ENCODE peak calls at places on chromosomes 3 and 15, in nine cellular contexts. D is stimulated activated effector memory CD8-positive, alpha-beta T cell treated with anti-CD3 and anti-CD28 coated beads, Interleukin-12 subunit alpha, Interleukin-12 subunit beta, amount 100 ng/mL, for 72 hours; V is CD4-positive, alpha-beta memory T cell; M is NCI-H510A treated with DMSO at 0.1 percent for 48 hours; E is B cell; N is SW480; O is ureter; U is naive thymus-derived CD8-positive, alpha-beta T cell; Y is H4. Q is an unnamed sample.

GRCh38 chr3:71456155-71456554 is 127.4 kb downstream of the FOXP1 start:
- DNase-seq in D (no peak), V (peak), M (no peak), Y (no peak), U (peak), N (no peak), E (no peak), O (no peak), Q (no peak)

GRCh38 chr3:160755776-160756304 is at the start of gene PPM1L:
- DNase-seq in Y (no peak), D (no peak), N (peak), E (peak), O (peak), M (peak), U (peak), V (peak), Q (peak)

GRCh38 chr15:61994216-61994615 is 66.0 kb downstream of the VPS13C start:
- DNase-seq in E (no peak), U (no peak), D (no peak), V (no peak), N (no peak), Y (no peak), M (no peak), O (no peak), Q (no peak)

GRCh38 chr15:43465105-43465504 is 27.9 kb downstream of the TP53BP1 start:
- DNase-seq in D (no peak), M (no peak), O (no peak), U (no peak), N (no peak), E (no peak), V (no peak), Y (peak), Q (no peak)

GRCh38 chr3:61841111-61841845 is 279.9 kb downstream of the PTPRG start:
- DNase-seq in Y (peak), E (no peak), V (no peak), M (no peak), U (no peak), O (no peak), N (no peak), D (no peak), Q (no peak)

GRCh38 chr15:49023354-49023753 is 22.9 kb downstream of the SECISBP2L start:
- DNase-seq in E (no peak), N (no peak), M (no peak), V (no peak), D (no peak), U (no peak), O (no peak), Y (no peak), Q (no peak)

GRCh38 chr3:136645915-136646314 is 106.3 kb downstream of the STAG1 start:
- DNase-seq in U (no peak), V (no peak), E (no peak), O (no peak), M (no peak), D (no peak), N (no peak), Y (no peak), Q (no peak)

GRCh38 chr3:41450416-41451231 is 251.3 kb downstream of the CTNNB1 start:
- DNase-seq in O (no peak), D (no peak), M (peak), Y (peak), N (peak), E (no peak), V (no peak), U (no peak), Q (no peak)

GRCh38 chr15:73244333-73244732 is 124.4 kb downstream of the HCN4 start:
- DNase-seq in D (no peak), E (no peak), U (no peak), O (no peak), N (peak), V (peak), M (no peak), Y (no peak), Q (no peak)

GRCh38 chr15:93041159-93041547 is 47.9 kb downstream of the RGMA start:
- DNase-seq in M (no peak), V (no peak), E (no peak), O (no peak), N (no peak), U (no peak), D (no peak), Y (no peak), Q (no peak)

GRCh38 chr3:169387751-169388696 is 275.5 kb downstream of the MECOM start:
- DNase-seq in V (no peak), O (peak), D (no peak), U (no peak), M (no peak), N (no peak), E (no peak), Y (no peak), Q (no peak)

GRCh38 chr3:33096103-33096868 is 660 bp downstream of the GLB1 start:
- DNase-seq in N (peak), E (peak), M (peak), V (peak), O (peak), Y (no peak), D (peak), U (no peak), Q (no peak)